ENCODE peak calls at places on chromosomes 4 and X, in four cellular contexts. J is GM12891, G is K562, O is GM12878. I is an unnamed sample.

GRCh38 chr4:2497931-2498330 is 29.0 kb downstream of the RNF4 start:
- DNase-seq in J (peak; percentile 35), G (no peak), O (peak; percentile 90), I (no peak)

GRCh38 chr4:169098054-169098896 is 88.2 kb upstream of the CBR4 start:
- DNase-seq in J (no peak), G (no peak), O (peak; percentile 61), I (no peak)

GRCh38 chr4:41384992-41385391 is 128.3 kb downstream of the UCHL1 start:
- DNase-seq in J (no peak), G (peak; percentile 30), O (no peak), I (no peak)

GRCh38 chrX:93875621-93876282 is 201.7 kb downstream of the FAM133A start:
- DNase-seq in J (no peak), G (no peak), O (no peak), I (no peak)

GRCh38 chr4:10458190-10458589 is 964 bp upstream of the ZNF518B start:
- DNase-seq in J (no peak), G (peak; percentile 21), O (no peak), I (no peak)

GRCh38 chr4:92101609-92102231 is 202.0 kb upstream of the GRID2 start:
- DNase-seq in J (no peak), G (no peak), O (no peak), I (peak; percentile 59)

GRCh38 chr4:146255463-146255862 is 41.1 kb downstream of the REELD1 start:
- DNase-seq in J (no peak), G (no peak), O (no peak), I (no peak)

GRCh38 chr4:2320746-2321145 is 58.8 kb upstream of the MXD4 start:
- DNase-seq in J (no peak), G (no peak), O (no peak), I (no peak)

GRCh38 chrX:155027509-155028066 is 944 bp downstream of the FUNDC2 start:
- DNase-seq in J (no peak), G (no peak), O (no peak), I (peak; percentile 46)

GRCh38 chrX:77693594-77693993 is 92.4 kb downstream of the ATRX start:
- DNase-seq in J (no peak), G (no peak), O (peak; percentile 11), I (no peak)

GRCh38 chr4:1907848-1908525 is 36.8 kb downstream of the NSD2 start:
- DNase-seq in J (no peak), G (no peak), O (no peak), I (no peak)

GRCh38 chr4:48043504-48043903 is 26.9 kb downstream of the NIPAL1 start:
- DNase-seq in J (no peak), G (no peak), O (no peak), I (no peak)

GRCh38 chrX:109843963-109844751 is 111.1 kb upstream of the ACSL4 start:
- DNase-seq in J (no peak), G (no peak), O (no peak), I (no peak)

GRCh38 chrX:109845996-109846395 is 112.9 kb upstream of the ACSL4 start:
- DNase-seq in J (no peak), G (no peak), O (no peak), I (no peak)

GRCh38 chrX:109842611-109843010 is 109.6 kb upstream of the ACSL4 start:
- DNase-seq in J (no peak), G (no peak), O (no peak), I (no peak)

GRCh38 chrX:109848451-109849050 is 115.5 kb upstream of the ACSL4 start:
- DNase-seq in J (no peak), G (peak; percentile 12), O (no peak), I (no peak)

DNA sequence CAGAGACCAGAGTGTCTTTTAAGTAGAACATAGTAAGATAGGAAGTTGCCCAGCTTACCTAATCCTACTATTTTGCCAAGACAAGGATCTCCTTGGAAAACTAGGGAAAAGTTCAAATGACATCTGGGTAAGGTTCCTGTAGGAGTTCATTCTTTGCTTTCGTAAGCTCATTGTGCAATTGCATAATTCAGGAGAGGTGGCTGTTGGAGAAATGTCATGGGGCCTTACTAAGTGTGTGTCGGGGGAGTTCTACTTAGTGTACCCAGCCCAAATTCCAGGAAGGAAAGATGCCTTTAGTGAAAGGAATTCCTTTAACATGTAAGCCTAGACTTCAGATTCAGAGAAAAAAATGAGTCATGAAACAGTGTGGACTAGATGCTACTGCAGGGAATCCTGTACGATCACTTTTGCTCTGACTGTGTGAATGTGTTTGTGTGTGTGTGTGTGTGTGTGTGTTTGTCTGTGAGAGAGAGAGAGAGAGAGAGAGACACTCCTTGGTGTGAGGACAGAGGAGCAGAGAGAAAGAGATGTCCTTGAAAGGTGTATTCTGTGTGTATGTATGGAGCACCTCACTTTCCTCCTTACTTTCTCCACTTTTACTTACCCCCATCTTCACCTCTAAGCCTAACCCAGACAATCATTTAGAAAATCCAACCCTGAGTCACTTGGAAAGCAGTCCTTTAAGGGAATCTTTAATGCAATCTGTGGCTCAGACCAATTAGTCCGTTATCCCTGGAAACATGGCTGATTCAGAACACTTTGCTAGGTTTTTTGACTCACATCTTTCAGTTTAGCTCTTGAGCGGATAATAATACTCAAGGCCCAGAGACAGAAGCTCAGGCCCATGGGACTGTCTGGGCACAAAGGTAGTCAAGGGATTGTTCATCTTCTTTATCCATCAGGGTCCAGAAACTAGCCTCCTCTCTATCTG is 114.5 kb upstream of the ACSL4 start:
- DNase-seq in J (no peak), G (no peak), O (no peak), I (no peak)
- TF ChIP-seq SPI1 in J (no peak), G (no peak), O (no peak), I (no peak)

GRCh38 chr4:67151376-67152343 is 393.6 kb downstream of the CENPC start:
- DNase-seq in J (no peak), G (peak; percentile 5), O (no peak), I (no peak)

GRCh38 chr4:67158669-67159068 is 386.6 kb downstream of the CENPC start:
- DNase-seq in J (no peak), G (no peak), O (no peak), I (no peak)

GRCh38 chr4:67152976-67153375 is 392.3 kb downstream of the CENPC start:
- DNase-seq in J (no peak), G (no peak), O (no peak), I (no peak)
- TF ChIP-seq SPI1 in J (no peak), G (no peak), O (no peak), I (no peak)

GRCh38 chr4:95732061-95732460 is 107.8 kb upstream of the PDHA2 start:
- DNase-seq in J (no peak), G (no peak), O (no peak), I (no peak)

GRCh38 chr4:95729596-95729995 is 110.3 kb upstream of the PDHA2 start:
- DNase-seq in J (no peak), G (no peak), O (no peak), I (no peak)

GRCh38 chr4:95728145-95728544 is 111.7 kb upstream of the PDHA2 start:
- DNase-seq in J (no peak), G (no peak), O (no peak), I (no peak)
- TF ChIP-seq SPI1 in J (no peak), G (no peak), O (no peak), I (no peak)

DNA sequence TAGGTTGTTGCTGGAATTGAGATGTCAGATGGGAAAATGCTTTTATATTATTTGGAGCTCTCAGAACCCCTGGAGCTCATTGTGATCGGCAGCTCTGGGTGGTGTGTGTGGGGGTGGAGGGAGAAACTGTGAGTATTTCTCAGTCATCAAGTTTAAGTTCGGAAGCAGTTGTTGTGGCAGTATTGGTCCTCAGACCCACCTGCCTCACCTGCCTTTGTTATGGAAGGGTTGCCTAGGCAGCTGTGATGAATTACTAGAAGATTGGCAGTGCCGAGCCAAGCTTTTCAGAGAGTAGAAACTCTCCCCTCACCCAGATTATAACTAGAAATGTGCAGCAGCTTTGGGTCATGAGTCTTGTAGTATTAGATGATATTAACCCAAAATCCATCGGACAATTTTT is 9.5 kb downstream of the IGSF1 start:
- DNase-seq in J (no peak), G (no peak), O (no peak), I (no peak)
- TF ChIP-seq SPI1 in J (no peak), G (no peak), O (no peak), I (no peak)